ENCODE peak calls at places on chromosomes 6 and 20, in six cellular contexts. H is renal cortical epithelial cell; L is CD4-positive, alpha-beta T cell; D is mammary epithelial cell; X is BE2C; N is naive thymus-derived CD4-positive, alpha-beta T cell. U is an unnamed sample.

GRCh38 chr20:58150772-58151171 is 77.7 kb downstream of the ANKRD60 start:
- DNase-seq in X (peak; percentile 67), H (no peak), D (no peak), L (no peak), N (no peak), U (peak; percentile 47)

GRCh38 chr20:39702716-39703349 is 740.7 kb downstream of the DHX35 start:
- DNase-seq in X (no peak), H (no peak), N (no peak), L (no peak), D (no peak), U (no peak)

GRCh38 chr6:135181333-135182119 is 418 bp downstream of the MYB start:
- DNase-seq in L (no peak), D (peak; percentile 20), N (peak; percentile 22), X (peak; percentile 16), H (no peak), U (no peak)

GRCh38 chr6:143778926-143779325 is 64.2 kb upstream of the LTV1 start:
- DNase-seq in X (no peak), L (no peak), N (no peak), H (no peak), D (no peak), U (no peak)

GRCh38 chr20:51120438-51120837 is 97.5 kb upstream of the KCNG1 start:
- DNase-seq in L (no peak), H (no peak), D (no peak), N (no peak), X (no peak), U (no peak)

GRCh38 chr6:31771992-31772358 is 5.2 kb downstream of the VWA7 start:
- DNase-seq in L (no peak), H (no peak), X (no peak), D (no peak), N (no peak), U (no peak)

GRCh38 chr20:32963176-32963575 is 41.1 kb downstream of the SUN5 start:
- DNase-seq in D (no peak), L (no peak), H (no peak), X (no peak), N (no peak), U (no peak)

GRCh38 chr6:422423-423061 is 31.0 kb downstream of the IRF4 start:
- DNase-seq in X (no peak), L (no peak), H (peak; percentile 99), D (peak; percentile 91), N (no peak), U (no peak)

GRCh38 chr6:111543913-111544435 is 61.0 kb upstream of the REV3L start:
- DNase-seq in D (no peak), H (no peak), L (no peak), N (no peak), X (no peak), U (no peak)

GRCh38 chr6:122609881-122610689 is at the start of gene PKIB:
- DNase-seq in L (no peak), D (peak; percentile 87), X (peak; percentile 80), N (peak; percentile 12), H (peak; percentile 49), U (peak; percentile 84)

GRCh38 chr6:167793421-167793820 is 33.3 kb upstream of the AFDN start:
- DNase-seq in L (no peak), X (no peak), N (no peak), D (no peak), H (peak; percentile 72), U (no peak)

GRCh38 chr6:71645299-71645698 is 241.1 kb upstream of the RIMS1 start:
- DNase-seq in D (no peak), X (no peak), N (no peak), L (no peak), H (no peak), U (no peak)

GRCh38 chr20:46260480-46260879 is 47.8 kb downstream of the CDH22 start:
- DNase-seq in H (no peak), L (no peak), X (no peak), D (peak; percentile 18), N (no peak), U (no peak)

GRCh38 chr6:30814137-30815084 is 69.9 kb upstream of the DDR1 start:
- DNase-seq in D (peak; percentile 88), H (peak; percentile 82), L (peak; percentile 52), N (no peak), X (no peak), U (no peak)

GRCh38 chr20:6611911-6612614 is 155.4 kb upstream of the BMP2 start:
- DNase-seq in X (no peak), L (no peak), H (peak; percentile 53), N (no peak), D (no peak), U (no peak)

GRCh38 chr20:44706371-44707258 is 8.6 kb upstream of the CCN5 start:
- DNase-seq in H (peak; percentile 66), L (no peak), D (peak; percentile 37), N (no peak), X (no peak), U (peak; percentile 32)

GRCh38 chr6:106223300-106223930 is 102.1 kb downstream of the ATG5 start:
- DNase-seq in N (peak; percentile 68), L (peak; percentile 61), H (peak; percentile 77), D (peak; percentile 58), X (peak; percentile 74), U (peak; percentile 38)

GRCh38 chr6:88650029-88650619 is 313.3 kb downstream of the RNGTT start:
- DNase-seq in X (no peak), N (no peak), D (no peak), H (peak; percentile 88), L (no peak), U (no peak)

GRCh38 chr6:110944681-110945151 is 13.8 kb upstream of the GTF3C6 start:
- DNase-seq in D (peak; percentile 96), H (peak; percentile 96), N (no peak), L (no peak), X (no peak), U (no peak)

GRCh38 chr6:24606200-24606599 is 39.8 kb downstream of the KIAA0319 start:
- DNase-seq in L (no peak), H (no peak), X (no peak), D (no peak), N (no peak), U (no peak)

GRCh38 chr6:17032595-17033591 is 69.0 kb upstream of the STMND1 start:
- DNase-seq in L (no peak), X (no peak), D (peak; percentile 89), H (peak; percentile 93), N (no peak), U (no peak)

U was measured in glutamatergic neuron.